ENCODE peak calls at places on chromosomes 12 and 14, in seven cellular contexts. U, Y, J, C, K, Z and P are unnamed samples.

GRCh38 chr12:120242971-120243699 is 22.4 kb downstream of the PXN start:
- DNase-seq in Y (no peak), Z (no peak), U (no peak), K (no peak), C (no peak), J (no peak), P (no peak)

GRCh38 chr12:33724867-33725266 is 285.2 kb upstream of the SYT10 start:
- DNase-seq in C (no peak), Y (no peak), Z (no peak), K (no peak), U (no peak), J (no peak), P (no peak)

GRCh38 chr12:86931714-86932113 is 675.5 kb upstream of the MGAT4C start:
- DNase-seq in Z (no peak), C (no peak), U (no peak), Y (no peak), J (no peak), K (no peak), P (no peak)

GRCh38 chr14:85546390-85546789 is 16.4 kb downstream of the FLRT2 start:
- DNase-seq in U (no peak), J (no peak), C (no peak), Y (no peak), Z (no peak), K (no peak), P (no peak)

GRCh38 chr12:26627335-26627734 is 205.7 kb downstream of the ITPR2 start:
- DNase-seq in Y (no peak), C (no peak), J (no peak), U (peak; percentile 44), Z (no peak), K (no peak), P (no peak)

GRCh38 chr12:116264525-116265070 is 12.9 kb downstream of the MED13L start:
- DNase-seq in Z (no peak), K (no peak), Y (no peak), U (no peak), C (no peak), J (no peak), P (no peak)

GRCh38 chr12:52522346-52523011 is 2.3 kb upstream of the KRT5 start:
- DNase-seq in C (no peak), K (peak; percentile 7), Z (no peak), Y (no peak), U (peak; percentile 10), J (no peak), P (no peak)

GRCh38 chr12:33752854-33753253 is 269.4 kb upstream of the ALG10 start:
- DNase-seq in C (no peak), K (no peak), J (no peak), U (no peak), Z (no peak), Y (no peak), P (no peak)

GRCh38 chr14:56709201-56709600 is 101.1 kb downstream of the OTX2 start:
- DNase-seq in J (no peak), Z (no peak), U (no peak), K (no peak), C (no peak), Y (no peak), P (no peak)

GRCh38 chr12:121110211-121110940 is 22.3 kb upstream of the P2RX7 start:
- DNase-seq in K (peak; percentile 41), C (no peak), Z (peak; percentile 81), J (peak; percentile 26), Y (no peak), U (peak; percentile 78), P (peak; percentile 63)

GRCh38 chr12:53208877-53209463 is 1.9 kb upstream of the ITGB7 start:
- DNase-seq in Z (no peak), J (no peak), K (no peak), U (no peak), C (no peak), Y (no peak), P (no peak)

GRCh38 chr12:108784270-108784669 is 53.0 kb upstream of the CORO1C start:
- DNase-seq in Y (no peak), Z (no peak), K (no peak), C (no peak), J (no peak), U (peak; percentile 32), P (no peak)

GRCh38 chr14:54440454-54440853 is 720 bp downstream of the CNIH1 start:
- DNase-seq in C (no peak), K (no peak), Z (no peak), U (no peak), Y (no peak), J (no peak), P (no peak)

GRCh38 chr12:131941116-131941986 is 8.4 kb upstream of the EP400 start:
- DNase-seq in Y (no peak), K (no peak), J (no peak), U (no peak), C (peak; percentile 59), Z (no peak), P (no peak)

GRCh38 chr12:119913931-119914330 is 36.8 kb upstream of the CIT start:
- DNase-seq in K (no peak), C (no peak), Z (no peak), U (no peak), Y (no peak), J (no peak), P (no peak)

GRCh38 chr14:95363468-95363954 is 43.8 kb upstream of the CLMN start:
- DNase-seq in U (no peak), Z (no peak), C (no peak), K (no peak), Y (no peak), J (no peak), P (no peak)

GRCh38 chr14:77973246-77973645 is 173.3 kb downstream of the ADCK1 start:
- DNase-seq in Y (no peak), Z (no peak), J (no peak), C (no peak), U (no peak), K (no peak), P (no peak)

GRCh38 chr12:69642531-69642930 is 31.8 kb upstream of the LRRC10 start:
- DNase-seq in Z (no peak), C (no peak), U (no peak), J (no peak), K (no peak), Y (no peak), P (no peak)

GRCh38 chr12:69641546-69641945 is 30.8 kb upstream of the LRRC10 start:
- DNase-seq in Z (no peak), C (no peak), U (no peak), Y (no peak), J (no peak), K (no peak), P (no peak)

GRCh38 chr12:69644516-69644915 is 33.8 kb upstream of the LRRC10 start:
- DNase-seq in Z (no peak), K (no peak), C (no peak), Y (no peak), U (no peak), J (no peak), P (no peak)

GRCh38 chr12:69645031-69645430 is 34.3 kb upstream of the LRRC10 start:
- DNase-seq in K (no peak), U (no peak), Z (no peak), C (no peak), J (no peak), Y (no peak), P (no peak)

GRCh38 chr12:69639400-69640016 is 28.8 kb upstream of the LRRC10 start:
- DNase-seq in U (peak; percentile 84), Y (no peak), Z (peak; percentile 60), K (peak; percentile 51), C (peak; percentile 71), J (peak; percentile 34), P (peak; percentile 74)
- TF ChIP-seq CTCF in U (peak; percentile 97), Y (peak; percentile 67), Z (peak; percentile 34), K (peak; percentile 92), C (peak; percentile 73), J (peak; percentile 91), P (peak; percentile 76)

GRCh38 chr12:96766232-96766631 is 140.8 kb upstream of the NEDD1 start:
- DNase-seq in Y (no peak), K (no peak), J (no peak), C (no peak), U (peak; percentile 5), Z (no peak), P (no peak)
- TF ChIP-seq CTCF in Y (no peak), K (no peak), J (peak; percentile 48), C (no peak), U (peak; percentile 36), Z (no peak), P (no peak)

DNA sequence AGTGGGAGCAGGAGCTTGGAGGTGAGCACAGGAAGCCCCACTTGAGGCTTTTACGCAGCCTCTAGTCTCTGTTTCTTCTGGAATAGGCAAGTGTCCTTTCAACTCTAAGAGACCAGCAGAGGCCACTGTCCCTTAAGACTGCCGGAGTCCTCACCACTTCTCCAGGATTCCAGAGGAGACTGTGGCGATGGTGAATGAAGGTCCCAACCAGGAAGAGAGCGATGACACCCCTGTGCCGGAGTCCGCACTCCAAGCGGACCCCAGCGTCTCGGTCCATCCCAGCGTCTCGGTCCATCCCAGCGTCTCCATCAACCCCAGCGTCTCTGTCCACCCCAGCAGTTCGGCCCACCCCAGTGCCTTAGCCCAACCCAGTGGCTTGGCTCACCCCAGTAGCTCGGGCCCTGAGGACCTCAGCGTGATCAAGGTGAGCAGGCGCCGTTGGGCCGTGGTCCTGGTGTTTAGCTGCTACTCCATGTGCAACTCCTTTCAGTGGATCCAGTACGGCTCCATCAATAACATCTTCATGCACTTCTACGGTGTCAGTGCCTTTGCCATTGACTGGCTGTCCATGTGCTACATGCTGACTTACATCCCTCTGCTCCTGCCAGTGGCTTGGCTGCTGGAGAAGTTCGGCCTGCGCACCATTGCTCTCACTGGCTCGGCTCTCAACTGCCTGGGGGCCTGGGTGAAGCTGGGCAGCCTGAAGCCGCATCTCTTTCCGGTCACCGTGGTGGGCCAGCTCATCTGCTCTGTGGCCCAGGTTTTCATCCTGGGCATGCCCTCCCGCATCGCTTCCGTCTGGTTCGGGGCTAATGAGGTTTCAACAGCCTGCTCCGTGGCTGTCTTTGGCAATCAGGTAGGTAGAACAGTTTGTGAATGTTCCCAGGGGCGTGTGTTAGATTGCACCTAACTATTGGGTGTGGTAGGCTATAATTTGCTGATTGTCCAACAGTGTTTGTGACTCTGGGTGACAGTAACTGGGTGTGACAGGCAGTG is 664 bp downstream of the FLVCR2 start:
- DNase-seq in U (peak; percentile 29), K (peak; percentile 10), J (no peak), C (peak; percentile 72), Y (no peak), Z (no peak), P (no peak)
- TF ChIP-seq CTCF in U (peak; percentile 24), K (peak; percentile 23), J (peak; percentile 25), C (no peak), Y (peak; percentile 19), Z (no peak), P (no peak)

GRCh38 chr12:83434600-83434999 is 747.9 kb downstream of the TMTC2 start:
- DNase-seq in K (no peak), Z (no peak), C (no peak), U (peak; percentile 59), J (no peak), Y (no peak), P (no peak)

DNA sequence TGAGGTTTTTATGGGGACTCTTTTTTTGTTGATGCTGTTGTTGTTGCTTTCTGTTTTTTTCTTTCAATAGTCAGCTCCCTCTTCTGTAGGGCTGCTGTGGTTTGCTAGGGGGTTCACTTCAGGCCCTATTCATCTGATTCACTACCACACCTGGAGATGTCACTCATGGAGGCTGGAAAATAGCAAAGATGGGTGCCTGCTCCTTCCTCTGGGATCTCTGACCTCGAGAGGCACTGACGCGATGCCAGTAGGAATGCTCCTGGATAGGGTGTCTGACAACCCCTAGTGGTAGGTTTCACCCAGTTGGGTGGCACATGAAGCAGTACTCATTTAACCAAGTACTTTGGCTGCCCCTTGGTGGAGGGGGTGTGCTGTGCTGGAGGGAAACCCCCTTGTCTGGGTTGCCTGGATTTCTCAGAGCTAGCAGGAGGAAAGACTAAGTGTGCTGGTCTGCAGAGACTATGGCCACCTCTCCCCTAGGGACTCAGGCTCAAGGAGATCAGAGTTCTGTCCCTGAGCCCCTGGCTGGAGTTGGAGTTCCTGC is 745.5 kb downstream of the TMTC2 start:
- DNase-seq in Z (no peak), Y (no peak), J (no peak), C (no peak), K (no peak), U (no peak), P (no peak)
- TF ChIP-seq CTCF in Z (no peak), Y (no peak), J (no peak), C (no peak), K (no peak), U (no peak), P (no peak)